ENCODE peak calls at places on chromosome 18, in seven cellular contexts. One of them, this sample, is unnamed.

GRCh38 chr18:22556271-22556990 is 138.7 kb upstream of the CTAGE1 start:
- DNase-seq in GM12892: no peak
- DNase-seq in GM12891: no peak
- DNase-seq in SK-N-SH: no peak
- DNase-seq in GM12878: no peak
- DNase-seq in H1: no peak
- DNase-seq in K562: no peak
- DNase-seq in this sample: no peak

GRCh38 chr18:46677609-46678470 is 20.8 kb upstream of the LOXHD1 start:
- DNase-seq in GM12892: no peak
- DNase-seq in GM12891: no peak
- DNase-seq in SK-N-SH: peak
- DNase-seq in GM12878: no peak
- DNase-seq in H1: no peak
- DNase-seq in K562: no peak
- DNase-seq in this sample: no peak

GRCh38 chr18:1917141-1917540 is 654.2 kb downstream of the METTL4 start:
- DNase-seq in GM12892: no peak
- DNase-seq in GM12891: no peak
- DNase-seq in SK-N-SH: no peak
- DNase-seq in GM12878: no peak
- DNase-seq in H1: no peak
- DNase-seq in K562: no peak
- DNase-seq in this sample: no peak

GRCh38 chr18:8301427-8302172 is 307.6 kb upstream of the RAB12 start:
- DNase-seq in GM12892: no peak
- DNase-seq in GM12891: no peak
- DNase-seq in SK-N-SH: no peak
- DNase-seq in GM12878: no peak
- DNase-seq in H1: no peak
- DNase-seq in K562: no peak
- DNase-seq in this sample: peak

GRCh38 chr18:63823516-63824219 is 48.5 kb downstream of the SERPINB7 start:
- DNase-seq in GM12892: no peak
- DNase-seq in GM12891: no peak
- DNase-seq in SK-N-SH: peak
- DNase-seq in GM12878: no peak
- DNase-seq in H1: no peak
- DNase-seq in K562: peak
- DNase-seq in this sample: peak

GRCh38 chr18:51107082-51107481 is 77.1 kb downstream of the SMAD4 start:
- DNase-seq in GM12892: no peak
- DNase-seq in GM12891: no peak
- DNase-seq in SK-N-SH: no peak
- DNase-seq in GM12878: no peak
- DNase-seq in H1: no peak
- DNase-seq in K562: no peak
- DNase-seq in this sample: no peak

GRCh38 chr18:80104364-80104779 is 4.7 kb upstream of the ADNP2 start:
- DNase-seq in GM12892: no peak
- DNase-seq in GM12891: no peak
- DNase-seq in SK-N-SH: no peak
- DNase-seq in GM12878: no peak
- DNase-seq in H1: peak
- DNase-seq in K562: peak
- DNase-seq in this sample: peak

GRCh38 chr18:79483971-79484491 is 88.3 kb downstream of the NFATC1 start:
- DNase-seq in GM12892: no peak
- DNase-seq in GM12891: no peak
- DNase-seq in SK-N-SH: no peak
- DNase-seq in GM12878: no peak
- DNase-seq in H1: no peak
- DNase-seq in K562: no peak
- DNase-seq in this sample: no peak

GRCh38 chr18:28584726-28585125 is 407.8 kb upstream of the CDH2 start:
- DNase-seq in GM12892: no peak
- DNase-seq in GM12891: no peak
- DNase-seq in SK-N-SH: no peak
- DNase-seq in GM12878: no peak
- DNase-seq in H1: peak
- DNase-seq in K562: no peak
- DNase-seq in this sample: no peak

GRCh38 chr18:79317718-79318117 is 78.0 kb upstream of the NFATC1 start:
- DNase-seq in GM12892: no peak
- DNase-seq in GM12891: no peak
- DNase-seq in SK-N-SH: no peak
- DNase-seq in GM12878: no peak
- DNase-seq in H1: no peak
- DNase-seq in K562: no peak
- DNase-seq in this sample: no peak

GRCh38 chr18:79337184-79337583 is 58.5 kb upstream of the NFATC1 start:
- DNase-seq in GM12892: no peak
- DNase-seq in GM12891: no peak
- DNase-seq in SK-N-SH: no peak
- DNase-seq in GM12878: no peak
- DNase-seq in H1: no peak
- DNase-seq in K562: no peak
- DNase-seq in this sample: no peak

GRCh38 chr18:12595571-12596255 is 62.2 kb downstream of the SPIRE1 start:
- DNase-seq in GM12892: no peak
- DNase-seq in GM12891: no peak
- DNase-seq in SK-N-SH: no peak
- DNase-seq in GM12878: no peak
- DNase-seq in H1: no peak
- DNase-seq in K562: no peak
- DNase-seq in this sample: peak

GRCh38 chr18:69894467-69894866 is 53.2 kb downstream of the CD226 start:
- DNase-seq in GM12892: no peak
- DNase-seq in GM12891: no peak
- DNase-seq in SK-N-SH: no peak
- DNase-seq in GM12878: no peak
- DNase-seq in H1: no peak
- DNase-seq in K562: no peak
- DNase-seq in this sample: no peak

GRCh38 chr18:10139783-10140410 is 226.1 kb downstream of the VAPA start:
- DNase-seq in GM12892: no peak
- DNase-seq in GM12891: no peak
- DNase-seq in SK-N-SH: no peak
- DNase-seq in GM12878: no peak
- DNase-seq in H1: no peak
- DNase-seq in K562: no peak
- DNase-seq in this sample: no peak

GRCh38 chr18:54119524-54120019 is 104.9 kb downstream of the MBD2 start:
- DNase-seq in GM12892: no peak
- DNase-seq in GM12891: no peak
- DNase-seq in SK-N-SH: peak
- DNase-seq in GM12878: peak
- DNase-seq in H1: no peak
- DNase-seq in K562: peak
- DNase-seq in this sample: peak

GRCh38 chr18:32735781-32736180 is 37.0 kb downstream of the KLHL14 start:
- DNase-seq in GM12892: no peak
- DNase-seq in GM12891: no peak
- DNase-seq in SK-N-SH: no peak
- DNase-seq in GM12878: no peak
- DNase-seq in H1: no peak
- DNase-seq in K562: no peak
- DNase-seq in this sample: peak

GRCh38 chr18:1663879-1664705 is 759.4 kb downstream of the ADCYAP1 start:
- DNase-seq in GM12892: no peak
- DNase-seq in GM12891: peak
- DNase-seq in SK-N-SH: peak
- DNase-seq in GM12878: no peak
- DNase-seq in H1: peak
- DNase-seq in K562: peak
- DNase-seq in this sample: peak

GRCh38 chr18:70973626-70974025 is 684.8 kb downstream of the SOCS6 start:
- DNase-seq in GM12892: no peak
- DNase-seq in GM12891: no peak
- DNase-seq in SK-N-SH: no peak
- DNase-seq in GM12878: no peak
- DNase-seq in H1: no peak
- DNase-seq in K562: no peak
- DNase-seq in this sample: no peak

GRCh38 chr18:45670281-45670962 is 53.6 kb upstream of the SLC14A1 start:
- DNase-seq in GM12892: no peak
- DNase-seq in GM12891: no peak
- DNase-seq in SK-N-SH: no peak
- DNase-seq in GM12878: no peak
- DNase-seq in H1: no peak
- DNase-seq in K562: peak
- DNase-seq in this sample: no peak

GRCh38 chr18:34965511-34965910 is 75.7 kb upstream of the MAPRE2 start:
- DNase-seq in GM12892: no peak
- DNase-seq in GM12891: no peak
- DNase-seq in SK-N-SH: no peak
- DNase-seq in GM12878: no peak
- DNase-seq in H1: no peak
- DNase-seq in K562: no peak
- DNase-seq in this sample: no peak

DNA sequence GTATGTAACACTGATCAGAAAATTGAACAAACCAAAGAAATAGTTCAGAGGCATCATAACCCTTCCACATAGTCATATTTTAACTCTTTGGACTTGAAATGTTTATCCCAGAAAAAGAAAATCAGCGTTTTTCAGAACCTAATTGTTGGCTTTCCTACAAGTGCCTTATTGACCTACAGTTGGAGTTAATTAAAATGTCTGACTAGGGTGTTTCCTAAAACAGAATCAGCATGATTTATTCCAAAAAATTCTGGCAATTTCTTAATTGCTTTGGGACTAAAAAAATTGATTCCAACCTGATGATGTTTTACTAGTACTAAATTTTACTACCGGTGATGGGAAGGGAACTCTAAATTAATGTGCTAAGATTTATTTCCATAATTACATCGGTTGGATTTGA is 134.1 kb upstream of the DSEL start:
- DNase-seq in GM12892: no peak
- DNase-seq in GM12891: no peak
- DNase-seq in SK-N-SH: no peak
- DNase-seq in GM12878: no peak
- DNase-seq in H1: no peak
- DNase-seq in K562: no peak
- DNase-seq in this sample: no peak
- TF ChIP-seq TAF1 in GM12892: no peak
- TF ChIP-seq TAF1 in GM12891: no peak
- TF ChIP-seq TAF1 in SK-N-SH: no peak
- TF ChIP-seq TAF1 in GM12878: no peak
- TF ChIP-seq TAF1 in H1: no peak
- TF ChIP-seq TAF1 in K562: no peak
- TF ChIP-seq TAF1 in this sample: no peak

DNA sequence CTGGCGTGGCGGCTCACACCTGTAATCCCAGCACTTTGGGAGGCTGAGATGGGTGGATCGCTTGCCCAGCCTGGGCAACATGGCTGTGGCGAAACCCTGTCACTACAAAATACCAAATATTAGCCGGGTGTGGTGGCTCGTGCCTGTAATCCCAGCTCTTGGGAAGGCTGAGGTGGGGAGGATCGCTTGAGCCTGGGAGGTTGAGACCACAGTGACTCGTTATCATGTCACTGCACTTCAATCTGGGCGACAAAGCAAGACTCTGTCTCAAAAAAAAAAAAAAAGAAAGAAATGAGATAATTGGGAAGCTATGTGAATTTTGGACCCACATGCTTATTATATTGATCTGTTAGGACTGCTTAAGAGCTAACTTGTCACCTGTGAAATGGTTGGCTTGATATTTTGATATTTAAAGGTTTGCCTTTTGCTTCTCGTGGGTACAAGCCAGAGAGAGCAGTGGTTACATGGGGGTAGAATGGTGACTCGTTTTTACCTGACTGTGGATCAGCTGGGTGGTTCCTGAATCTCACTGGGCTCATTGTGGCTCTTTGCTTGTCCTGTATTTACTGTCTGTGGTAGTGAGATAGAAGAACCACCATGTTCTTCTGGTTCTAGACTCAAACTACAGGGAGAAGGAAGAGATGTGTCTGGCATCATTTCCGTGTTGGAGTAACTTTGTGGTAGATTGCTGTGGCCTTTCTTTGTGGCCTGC is 28.9 kb downstream of the ZNF532 start:
- DNase-seq in GM12892: no peak
- DNase-seq in GM12891: no peak
- DNase-seq in SK-N-SH: no peak
- DNase-seq in GM12878: no peak
- DNase-seq in H1: no peak
- DNase-seq in K562: no peak
- DNase-seq in this sample: no peak
- TF ChIP-seq TAF1 in GM12892: no peak
- TF ChIP-seq TAF1 in GM12891: no peak
- TF ChIP-seq TAF1 in SK-N-SH: no peak
- TF ChIP-seq TAF1 in GM12878: no peak
- TF ChIP-seq TAF1 in H1: no peak
- TF ChIP-seq TAF1 in K562: no peak
- TF ChIP-seq TAF1 in this sample: no peak

GRCh38 chr18:36808681-36809080 is 20.1 kb downstream of the TPGS2 start:
- DNase-seq in GM12892: no peak
- DNase-seq in GM12891: no peak
- DNase-seq in SK-N-SH: no peak
- DNase-seq in GM12878: no peak
- DNase-seq in H1: no peak
- DNase-seq in K562: no peak
- DNase-seq in this sample: no peak
- TF ChIP-seq TAF1 in GM12892: no peak
- TF ChIP-seq TAF1 in GM12891: no peak
- TF ChIP-seq TAF1 in SK-N-SH: no peak
- TF ChIP-seq TAF1 in GM12878: no peak
- TF ChIP-seq TAF1 in H1: no peak
- TF ChIP-seq TAF1 in K562: no peak
- TF ChIP-seq TAF1 in this sample: no peak

GRCh38 chr18:56638232-56639093 is at the start of gene TXNL1:
- DNase-seq in GM12892: peak
- DNase-seq in GM12891: peak
- DNase-seq in SK-N-SH: peak
- DNase-seq in GM12878: peak
- DNase-seq in H1: peak
- DNase-seq in K562: peak
- DNase-seq in this sample: peak

GRCh38 chr18:56641714-56642331 is 3.4 kb upstream of the TXNL1 start:
- DNase-seq in GM12892: no peak
- DNase-seq in GM12891: no peak
- DNase-seq in SK-N-SH: no peak
- DNase-seq in GM12878: no peak
- DNase-seq in H1: no peak
- DNase-seq in K562: no peak
- DNase-seq in this sample: peak

GRCh38 chr18:56639094-56639361 is 636 bp upstream of the TXNL1 start:
- DNase-seq in GM12892: no peak
- DNase-seq in GM12891: no peak
- DNase-seq in SK-N-SH: peak
- DNase-seq in GM12878: no peak
- DNase-seq in H1: no peak
- DNase-seq in K562: no peak
- DNase-seq in this sample: no peak

GRCh38 chr18:56635007-56635406 is 3.4 kb downstream of the TXNL1 start:
- DNase-seq in GM12892: no peak
- DNase-seq in GM12891: no peak
- DNase-seq in SK-N-SH: no peak
- DNase-seq in GM12878: no peak
- DNase-seq in H1: no peak
- DNase-seq in K562: no peak
- DNase-seq in this sample: no peak

GRCh38 chr18:56637897-56638231 is 528 bp downstream of the TXNL1 start:
- DNase-seq in GM12892: no peak
- DNase-seq in GM12891: no peak
- DNase-seq in SK-N-SH: no peak
- DNase-seq in GM12878: no peak
- DNase-seq in H1: no peak
- DNase-seq in K562: peak
- DNase-seq in this sample: no peak
- TF ChIP-seq TAF1 in GM12892: no peak
- TF ChIP-seq TAF1 in GM12891: no peak
- TF ChIP-seq TAF1 in SK-N-SH: no peak
- TF ChIP-seq TAF1 in GM12878: no peak
- TF ChIP-seq TAF1 in H1: no peak
- TF ChIP-seq TAF1 in K562: no peak
- TF ChIP-seq TAF1 in this sample: no peak